ENCODE peak calls at places on chromosome 4, in six cellular contexts. R, S, O, W, Z and G are unnamed samples.

GRCh38 chr4:2914220-2915126 is 48.7 kb downstream of the NOP14 start:
- DNase-seq in R (no peak), S (no peak), O (no peak), W (no peak), Z (no peak), G (no peak)

GRCh38 chr4:143356493-143356892 is 19.8 kb downstream of the GAB1 start:
- DNase-seq in R (no peak), S (no peak), O (no peak), W (peak; percentile 30), Z (peak; percentile 75), G (no peak)

GRCh38 chr4:158159054-158159717 is 13.6 kb downstream of the GASK1B start:
- DNase-seq in R (no peak), S (no peak), O (no peak), W (no peak), Z (peak; percentile 93), G (no peak)

GRCh38 chr4:93132631-93133030 is 695.9 kb upstream of the ATOH1 start:
- DNase-seq in R (no peak), S (no peak), O (no peak), W (no peak), Z (no peak), G (no peak)

GRCh38 chr4:71602271-71602890 is 181.5 kb downstream of the GC start:
- DNase-seq in R (peak; percentile 43), S (no peak), O (no peak), W (no peak), Z (no peak), G (no peak)

GRCh38 chr4:82431026-82431745 is 796 bp downstream of the ENOPH1 start:
- DNase-seq in R (no peak), S (no peak), O (no peak), W (no peak), Z (peak; percentile 58), G (peak; percentile 20)

GRCh38 chr4:2962099-2962455 is 1.1 kb downstream of the NOP14 start:
- DNase-seq in R (no peak), S (no peak), O (no peak), W (no peak), Z (no peak), G (no peak)

GRCh38 chr4:171601091-171601490 is 212.1 kb upstream of the GALNTL6 start:
- DNase-seq in R (no peak), S (no peak), O (no peak), W (no peak), Z (no peak), G (no peak)

GRCh38 chr4:40349561-40350198 is 14.5 kb downstream of the CHRNA9 start:
- DNase-seq in R (no peak), S (no peak), O (no peak), W (no peak), Z (no peak), G (no peak)

GRCh38 chr4:130336585-130337217 is 1240.7 kb downstream of the C4orf33 start:
- DNase-seq in R (no peak), S (no peak), O (no peak), W (no peak), Z (no peak), G (no peak)

GRCh38 chr4:3041192-3042142 is 32.9 kb downstream of the HTT-AS start:
- DNase-seq in R (no peak), S (peak; percentile 69), O (peak; percentile 88), W (peak; percentile 37), Z (peak; percentile 65), G (peak; percentile 57)

GRCh38 chr4:78310056-78310731 is 241.4 kb upstream of the ANXA3 start:
- DNase-seq in R (no peak), S (no peak), O (no peak), W (no peak), Z (peak; percentile 4), G (no peak)

GRCh38 chr4:178554352-178554751 is 1112.1 kb upstream of the AGA start:
- DNase-seq in R (no peak), S (no peak), O (no peak), W (no peak), Z (no peak), G (no peak)

GRCh38 chr4:147313114-147313513 is 167.8 kb upstream of the EDNRA start:
- DNase-seq in R (no peak), S (no peak), O (no peak), W (no peak), Z (no peak), G (no peak)

GRCh38 chr4:124135409-124135813 is 577.1 kb downstream of the ANKRD50 start:
- DNase-seq in R (no peak), S (no peak), O (peak; percentile 21), W (no peak), Z (peak; percentile 55), G (no peak)

GRCh38 chr4:26197018-26197779 is 123.6 kb upstream of the RBPJ start:
- DNase-seq in R (peak; percentile 89), S (no peak), O (no peak), W (no peak), Z (peak; percentile 96), G (peak; percentile 91)

GRCh38 chr4:40507977-40508376 is 121.7 kb downstream of the RBM47 start:
- DNase-seq in R (no peak), S (no peak), O (no peak), W (no peak), Z (no peak), G (no peak)

DNA sequence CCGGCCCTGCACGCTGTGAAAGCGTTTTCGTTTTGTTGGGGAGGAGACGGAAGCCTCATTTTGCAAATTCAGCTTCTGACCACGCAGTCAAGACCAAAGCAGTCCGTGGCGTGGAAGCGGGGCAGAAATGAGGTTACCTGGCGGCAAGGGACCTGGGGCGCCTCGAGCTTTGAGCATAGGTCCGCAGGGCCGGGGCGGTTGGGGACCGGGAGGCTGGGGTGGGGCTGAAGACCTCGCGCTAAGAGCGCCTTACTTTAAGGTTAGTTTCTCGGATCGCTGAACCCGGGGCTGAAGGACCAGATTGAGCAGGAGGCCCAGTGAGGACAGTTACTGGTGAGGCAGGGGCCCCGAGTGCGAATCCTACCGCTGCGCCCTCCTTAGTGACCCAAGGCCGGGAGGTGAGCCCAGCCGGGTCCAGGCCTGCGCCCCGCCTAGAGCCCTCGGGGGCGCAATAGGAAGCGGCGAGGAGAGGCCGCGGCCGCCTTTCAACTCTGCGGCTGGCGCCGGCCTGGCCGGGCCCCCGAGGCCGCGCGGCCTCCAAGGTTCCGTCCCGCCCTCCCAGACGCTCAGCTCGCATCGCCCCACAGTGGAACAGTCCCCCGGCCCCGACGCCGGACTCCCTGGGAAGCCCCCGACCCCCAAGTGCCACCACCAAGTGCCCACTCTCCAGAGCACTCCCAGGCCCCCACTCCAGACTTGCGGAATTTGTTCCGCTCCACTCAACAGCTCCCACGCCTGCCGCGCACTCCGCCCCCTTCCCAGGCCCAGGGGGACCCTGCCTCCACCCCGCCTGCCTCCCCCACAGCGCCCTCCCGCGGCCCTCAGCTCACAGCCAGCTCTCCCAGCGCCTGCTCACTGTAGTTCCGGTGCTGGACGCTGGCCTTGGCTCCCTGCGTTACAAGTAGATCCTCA is 7.6 kb downstream of the MSX1 start:
- DNase-seq in R (no peak), S (no peak), O (no peak), W (peak; percentile 46), Z (no peak), G (no peak)
- H3K4me3 ChIP-seq in R (peak overlapping the region; percentile 17), S (peak overlapping the region; percentile 57), O (no peak overlapping the region), W (peak overlapping the region; percentile 20), Z (no peak overlapping the region), G (no peak overlapping the region)

DNA sequence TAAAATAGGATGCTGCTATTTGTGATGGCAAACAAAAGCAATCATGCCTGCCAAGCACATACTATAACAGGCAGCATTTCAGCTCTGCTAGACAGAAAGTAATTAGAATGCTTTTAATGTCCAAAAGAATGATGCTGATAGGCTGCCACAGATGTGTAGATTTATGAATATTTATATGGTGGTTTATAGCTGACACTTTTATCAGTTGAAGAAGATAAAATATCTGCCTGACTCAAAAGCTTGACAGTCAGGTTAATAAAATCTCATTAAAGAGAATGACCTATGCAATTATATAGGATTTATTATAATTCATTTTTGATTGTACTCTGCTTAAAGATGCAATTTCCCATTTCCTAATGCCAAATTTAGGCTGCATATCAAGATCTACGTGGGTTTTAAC is 4.0 kb downstream of the BEND4 start:
- DNase-seq in R (no peak), S (no peak), O (no peak), W (no peak), Z (no peak), G (no peak)
- H3K27me3 ChIP-seq in R (peaks cover 38% of the 10 kb centered on the region), S (peaks cover 12% of the 10 kb centered on the region), O (peaks cover 49% of the 10 kb centered on the region), W (peaks cover 51% of the 10 kb centered on the region), Z (peaks cover 47% of the 10 kb centered on the region), G (peaks cover 16% of the 10 kb centered on the region)

GRCh38 chr4:101355246-101355645 is 7.9 kb upstream of the PPP3CA start:
- DNase-seq in R (no peak), S (no peak), O (no peak), W (no peak), Z (no peak), G (no peak)
- H3K4me3 ChIP-seq in R (no peak overlapping the region), S (no peak overlapping the region), O (no peak overlapping the region), W (no peak overlapping the region), Z (no peak overlapping the region), G (no peak overlapping the region)

DNA sequence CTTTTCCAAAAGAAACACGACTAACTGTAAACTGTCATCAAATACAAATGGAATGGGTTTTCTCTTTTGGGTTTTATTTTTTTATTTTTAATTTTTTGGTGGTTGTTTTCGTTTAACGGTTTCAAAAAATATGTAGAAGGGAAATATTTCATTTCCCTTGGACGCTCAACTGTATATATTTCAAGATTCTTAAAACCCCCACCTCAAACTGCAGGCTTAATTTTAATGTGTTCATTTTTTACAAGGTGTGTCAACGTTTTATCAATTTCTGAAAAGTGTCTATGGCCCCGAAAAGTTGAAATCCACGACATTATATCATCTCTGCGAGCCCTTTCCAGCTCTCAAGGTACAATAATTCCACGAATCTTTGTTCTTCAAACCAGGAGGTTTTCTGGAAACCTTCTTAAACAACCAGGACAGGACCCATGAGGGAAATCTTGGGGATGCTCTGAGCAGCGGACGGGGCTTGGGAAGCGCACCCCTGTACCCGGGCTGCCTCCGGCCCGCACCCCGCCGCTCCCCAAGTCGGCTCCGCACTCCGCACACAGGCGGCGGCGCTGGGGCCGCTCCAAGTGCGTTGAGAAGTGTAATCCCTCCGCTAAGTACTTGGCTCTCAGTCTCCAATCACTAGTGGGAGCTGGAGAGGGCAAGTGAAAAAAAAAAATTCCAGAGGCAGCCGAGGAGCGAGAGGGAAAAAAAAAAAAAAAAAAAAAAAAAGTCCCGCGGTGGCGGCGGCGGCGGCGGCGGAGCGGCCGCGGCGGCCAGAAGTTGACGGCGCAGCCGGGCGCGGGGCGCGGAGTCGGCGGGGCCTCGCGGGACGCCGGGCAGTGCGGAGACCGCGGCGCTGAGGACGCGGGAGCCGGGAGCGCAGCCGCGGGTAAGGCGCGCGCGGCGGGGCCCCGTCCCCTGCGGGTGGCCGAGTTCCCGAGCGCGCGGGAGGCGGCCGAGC is at the start of gene BMPR1B:
- DNase-seq in R (peak; percentile 18), S (no peak), O (no peak), W (no peak), Z (peak; percentile 65), G (peak; percentile 3)
- H3K27me3 ChIP-seq in R (peaks cover 28% of the 10 kb centered on the region), S (no peaks in the 10 kb centered on the region), O (peaks cover 17% of the 10 kb centered on the region), W (peaks cover 29% of the 10 kb centered on the region), Z (peaks cover 1% of the 10 kb centered on the region), G (peaks cover 46% of the 10 kb centered on the region)

GRCh38 chr4:37976991-37977470 is 16.8 kb downstream of the PTTG2 start:
- DNase-seq in R (no peak), S (peak; percentile 56), O (peak; percentile 66), W (peak; percentile 85), Z (peak; percentile 46), G (peak; percentile 71)

GRCh38 chr4:37976513-37976912 is 16.3 kb downstream of the PTTG2 start:
- DNase-seq in R (no peak), S (no peak), O (no peak), W (no peak), Z (peak; percentile 27), G (no peak)

GRCh38 chr4:37977471-37978452 is 17.6 kb downstream of the PTTG2 start:
- DNase-seq in R (no peak), S (peak; percentile 59), O (peak; percentile 59), W (peak; percentile 79), Z (peak; percentile 40), G (peak; percentile 57)

GRCh38 chr4:37981425-37981824 is 21.2 kb downstream of the PTTG2 start:
- DNase-seq in R (no peak), S (no peak), O (no peak), W (no peak), Z (no peak), G (no peak)

GRCh38 chr4:37978509-37978908 is 18.3 kb downstream of the PTTG2 start:
- DNase-seq in R (no peak), S (no peak), O (no peak), W (no peak), Z (no peak), G (no peak)
- H3K4me3 ChIP-seq in R (peak overlapping the region; percentile 70), S (peak overlapping the region; percentile 79), O (no peak overlapping the region), W (no peak overlapping the region), Z (peak overlapping the region; percentile 61), G (peak overlapping the region; percentile 64)